ENCODE peak calls at places on chromosomes 6 and 20, in eight cellular contexts. A, W, E, C, G, L, K and B are unnamed samples.
A peak's percentile ranks its signal among the peaks of the same experiment; 100 is the strongest.

GRCh38 chr6:113668712-113669408 is 188.3 kb upstream of the MARCKS start:
- DNase-seq in A (no peak), K (no peak), W (no peak), G (no peak), C (peak; percentile 83), L (no peak), E (no peak), B (no peak)

GRCh38 chr6:84445074-84445473 is 217.6 kb upstream of the CEP162 start:
- DNase-seq in G (no peak), A (no peak), K (no peak), W (no peak), L (no peak), C (no peak), E (no peak), B (no peak)

GRCh38 chr20:9397928-9398327 is 116.5 kb upstream of the LAMP5 start:
- DNase-seq in C (no peak), A (no peak), K (no peak), W (no peak), G (peak; percentile 85), L (no peak), E (no peak), B (no peak)

GRCh38 chr6:40910260-40910893 is 128.6 kb downstream of the UNC5CL start:
- DNase-seq in W (no peak), E (no peak), A (no peak), C (no peak), K (no peak), L (no peak), G (no peak), B (no peak)

GRCh38 chr6:139108378-139108777 is 26.5 kb upstream of the HECA start:
- DNase-seq in G (no peak), C (no peak), W (no peak), K (no peak), A (no peak), L (no peak), E (no peak), B (no peak)

GRCh38 chr6:10406556-10406955 is 8.3 kb downstream of the TFAP2A start:
- DNase-seq in A (no peak), E (no peak), C (no peak), L (no peak), G (no peak), W (no peak), K (no peak), B (no peak)

GRCh38 chr6:113862112-113862511 is 5.0 kb downstream of the MARCKS start:
- DNase-seq in K (no peak), C (no peak), A (no peak), G (no peak), L (no peak), W (no peak), E (no peak), B (no peak)

GRCh38 chr6:69290116-69290515 is 506.7 kb downstream of the LMBRD1 start:
- DNase-seq in L (no peak), A (no peak), G (no peak), E (no peak), K (no peak), C (no peak), W (no peak), B (no peak)

GRCh38 chr20:44643154-44643519 is 8.4 kb downstream of the ADA start:
- DNase-seq in E (no peak), A (no peak), K (no peak), L (no peak), W (no peak), C (no peak), G (no peak), B (no peak)

GRCh38 chr6:113871975-113872374 is 14.8 kb downstream of the MARCKS start:
- DNase-seq in L (no peak), G (peak; percentile 46), W (no peak), A (no peak), E (no peak), C (no peak), K (no peak), B (no peak)

GRCh38 chr6:169190970-169191369 is 62.7 kb downstream of the THBS2 start:
- DNase-seq in E (no peak), K (no peak), L (no peak), W (no peak), A (no peak), G (no peak), C (no peak), B (no peak)